ENCODE peak calls at places on chromosome 18, in seven cellular contexts. One of them, this sample, is unnamed.

GRCh38 chr18:77061946-77062517 is 70.6 kb downstream of the MBP start:
- DNase-seq in spleen: peak; percentile 86
- DNase-seq in CD8-positive, alpha-beta T cell: peak; percentile 44
- DNase-seq in transverse colon: no peak
- DNase-seq in OCI-LY7: peak; percentile 54
- DNase-seq in small intestine: no peak
- DNase-seq in psoas muscle: no peak
- DNase-seq in this sample: no peak

GRCh38 chr18:44589709-44590108 is 91.0 kb upstream of the SETBP1 start:
- DNase-seq in transverse colon: no peak
- DNase-seq in CD8-positive, alpha-beta T cell: no peak
- DNase-seq in spleen: no peak
- DNase-seq in small intestine: no peak
- DNase-seq in psoas muscle: no peak
- DNase-seq in OCI-LY7: no peak
- DNase-seq in this sample: no peak

GRCh38 chr18:9918016-9918680 is 4.3 kb downstream of the VAPA start:
- DNase-seq in CD8-positive, alpha-beta T cell: no peak
- DNase-seq in transverse colon: no peak
- DNase-seq in spleen: no peak
- DNase-seq in OCI-LY7: no peak
- DNase-seq in psoas muscle: no peak
- DNase-seq in small intestine: peak; percentile 40
- DNase-seq in this sample: no peak

GRCh38 chr18:35060092-35060491 is 18.9 kb downstream of the MAPRE2 start:
- DNase-seq in OCI-LY7: no peak
- DNase-seq in small intestine: no peak
- DNase-seq in CD8-positive, alpha-beta T cell: no peak
- DNase-seq in transverse colon: no peak
- DNase-seq in spleen: no peak
- DNase-seq in psoas muscle: no peak
- DNase-seq in this sample: no peak

GRCh38 chr18:21996261-21996892 is 173.0 kb upstream of the GATA6 start:
- DNase-seq in psoas muscle: peak; percentile 27
- DNase-seq in CD8-positive, alpha-beta T cell: no peak
- DNase-seq in small intestine: peak; percentile 95
- DNase-seq in OCI-LY7: no peak
- DNase-seq in spleen: no peak
- DNase-seq in transverse colon: peak; percentile 51
- DNase-seq in this sample: peak; percentile 44

GRCh38 chr18:3236470-3236869 is 11.1 kb upstream of the MYL12A start:
- DNase-seq in CD8-positive, alpha-beta T cell: no peak
- DNase-seq in OCI-LY7: no peak
- DNase-seq in small intestine: peak; percentile 50
- DNase-seq in psoas muscle: no peak
- DNase-seq in spleen: no peak
- DNase-seq in transverse colon: no peak
- DNase-seq in this sample: no peak

GRCh38 chr18:45155526-45155925 is 459.8 kb upstream of the SLC14A2 start:
- DNase-seq in psoas muscle: no peak
- DNase-seq in CD8-positive, alpha-beta T cell: no peak
- DNase-seq in transverse colon: no peak
- DNase-seq in small intestine: no peak
- DNase-seq in spleen: no peak
- DNase-seq in OCI-LY7: no peak
- DNase-seq in this sample: no peak

GRCh38 chr18:40672590-40672989 is 1282.4 kb upstream of the PIK3C3 start:
- DNase-seq in OCI-LY7: no peak
- DNase-seq in CD8-positive, alpha-beta T cell: no peak
- DNase-seq in transverse colon: no peak
- DNase-seq in psoas muscle: no peak
- DNase-seq in small intestine: no peak
- DNase-seq in spleen: no peak
- DNase-seq in this sample: no peak

GRCh38 chr18:9449580-9449979 is 25.7 kb upstream of the RALBP1 start:
- DNase-seq in OCI-LY7: no peak
- DNase-seq in CD8-positive, alpha-beta T cell: no peak
- DNase-seq in psoas muscle: no peak
- DNase-seq in transverse colon: no peak
- DNase-seq in small intestine: no peak
- DNase-seq in spleen: no peak
- DNase-seq in this sample: no peak

GRCh38 chr18:54555996-54556395 is 35.0 kb upstream of the DYNAP start:
- DNase-seq in small intestine: no peak
- DNase-seq in CD8-positive, alpha-beta T cell: no peak
- DNase-seq in transverse colon: no peak
- DNase-seq in psoas muscle: no peak
- DNase-seq in OCI-LY7: no peak
- DNase-seq in spleen: no peak
- DNase-seq in this sample: no peak

GRCh38 chr18:56637897-56638231 is 528 bp downstream of the TXNL1 start:
- DNase-seq in transverse colon: peak; percentile 31
- DNase-seq in CD8-positive, alpha-beta T cell: peak; percentile 28
- DNase-seq in small intestine: no peak
- DNase-seq in OCI-LY7: peak; percentile 8
- DNase-seq in spleen: no peak
- DNase-seq in psoas muscle: no peak
- DNase-seq in this sample: no peak

GRCh38 chr18:79645291-79645983 is 34.2 kb upstream of the CTDP1 start:
- DNase-seq in transverse colon: no peak
- DNase-seq in small intestine: no peak
- DNase-seq in spleen: no peak
- DNase-seq in CD8-positive, alpha-beta T cell: no peak
- DNase-seq in psoas muscle: no peak
- DNase-seq in OCI-LY7: no peak
- DNase-seq in this sample: no peak

GRCh38 chr18:42182728-42183700 is 228.0 kb downstream of the PIK3C3 start:
- DNase-seq in transverse colon: no peak
- DNase-seq in small intestine: no peak
- DNase-seq in spleen: no peak
- DNase-seq in psoas muscle: no peak
- DNase-seq in CD8-positive, alpha-beta T cell: no peak
- DNase-seq in OCI-LY7: no peak
- DNase-seq in this sample: no peak

GRCh38 chr18:7000484-7001096 is 117.0 kb downstream of the LAMA1 start:
- DNase-seq in small intestine: peak; percentile 63
- DNase-seq in spleen: no peak
- DNase-seq in transverse colon: no peak
- DNase-seq in OCI-LY7: peak; percentile 3
- DNase-seq in psoas muscle: no peak
- DNase-seq in CD8-positive, alpha-beta T cell: no peak
- DNase-seq in this sample: peak; percentile 46

GRCh38 chr18:41324020-41324791 is 630.8 kb upstream of the PIK3C3 start:
- DNase-seq in psoas muscle: no peak
- DNase-seq in OCI-LY7: no peak
- DNase-seq in spleen: no peak
- DNase-seq in transverse colon: no peak
- DNase-seq in CD8-positive, alpha-beta T cell: no peak
- DNase-seq in small intestine: no peak
- DNase-seq in this sample: no peak

GRCh38 chr18:9637036-9637767 is 22.8 kb upstream of the PPP4R1 start:
- DNase-seq in CD8-positive, alpha-beta T cell: no peak
- DNase-seq in transverse colon: no peak
- DNase-seq in small intestine: no peak
- DNase-seq in psoas muscle: no peak
- DNase-seq in OCI-LY7: no peak
- DNase-seq in spleen: no peak
- DNase-seq in this sample: no peak

GRCh38 chr18:2822213-2822612 is 24.6 kb upstream of the EMILIN2 start:
- DNase-seq in spleen: no peak
- DNase-seq in small intestine: no peak
- DNase-seq in OCI-LY7: no peak
- DNase-seq in psoas muscle: no peak
- DNase-seq in CD8-positive, alpha-beta T cell: no peak
- DNase-seq in transverse colon: no peak
- DNase-seq in this sample: no peak

GRCh38 chr18:26233208-26233607 is 7.0 kb downstream of the TAF4B start:
- DNase-seq in spleen: no peak
- DNase-seq in small intestine: no peak
- DNase-seq in CD8-positive, alpha-beta T cell: no peak
- DNase-seq in OCI-LY7: no peak
- DNase-seq in psoas muscle: no peak
- DNase-seq in transverse colon: no peak
- DNase-seq in this sample: no peak

GRCh38 chr18:10370716-10371115 is 83.7 kb upstream of the APCDD1 start:
- DNase-seq in CD8-positive, alpha-beta T cell: no peak
- DNase-seq in OCI-LY7: no peak
- DNase-seq in psoas muscle: no peak
- DNase-seq in spleen: no peak
- DNase-seq in small intestine: no peak
- DNase-seq in transverse colon: no peak
- DNase-seq in this sample: no peak

GRCh38 chr18:72830109-72830508 is 37.7 kb downstream of the NETO1 start:
- DNase-seq in psoas muscle: no peak
- DNase-seq in spleen: no peak
- DNase-seq in small intestine: no peak
- DNase-seq in OCI-LY7: no peak
- DNase-seq in CD8-positive, alpha-beta T cell: no peak
- DNase-seq in transverse colon: no peak
- DNase-seq in this sample: no peak

GRCh38 chr18:4106407-4107033 is 348.6 kb downstream of the DLGAP1 start:
- DNase-seq in CD8-positive, alpha-beta T cell: peak; percentile 28
- DNase-seq in spleen: no peak
- DNase-seq in psoas muscle: peak; percentile 57
- DNase-seq in small intestine: peak; percentile 49
- DNase-seq in transverse colon: peak; percentile 58
- DNase-seq in OCI-LY7: peak; percentile 70
- DNase-seq in this sample: peak; percentile 44

GRCh38 chr18:58222439-58223125 is 178.6 kb downstream of the NEDD4L start:
- DNase-seq in small intestine: peak; percentile 61
- DNase-seq in transverse colon: no peak
- DNase-seq in OCI-LY7: no peak
- DNase-seq in spleen: no peak
- DNase-seq in psoas muscle: no peak
- DNase-seq in CD8-positive, alpha-beta T cell: no peak
- DNase-seq in this sample: no peak
- H3K4me1 ChIP-seq in small intestine: peaks cover 13% of the 10 kb centered on the region
- H3K4me1 ChIP-seq in transverse colon: peaks cover 42% of the 10 kb centered on the region
- H3K4me1 ChIP-seq in OCI-LY7: no peaks in the 10 kb centered on the region
- H3K4me1 ChIP-seq in spleen: peaks cover 21% of the 10 kb centered on the region
- H3K4me1 ChIP-seq in psoas muscle: peaks cover 16% of the 10 kb centered on the region
- H3K4me1 ChIP-seq in CD8-positive, alpha-beta T cell: no peaks in the 10 kb centered on the region
- H3K4me1 ChIP-seq in this sample: peaks cover 25% of the 10 kb centered on the region

GRCh38 chr18:48919547-48919946 is 31.2 kb downstream of the SMAD7 start:
- DNase-seq in OCI-LY7: no peak
- DNase-seq in small intestine: no peak
- DNase-seq in spleen: no peak
- DNase-seq in CD8-positive, alpha-beta T cell: no peak
- DNase-seq in transverse colon: no peak
- DNase-seq in psoas muscle: no peak
- DNase-seq in this sample: no peak
- H3K4me1 ChIP-seq in OCI-LY7: peaks cover 70% of the 10 kb centered on the region
- H3K4me1 ChIP-seq in small intestine: peaks cover 18% of the 10 kb centered on the region
- H3K4me1 ChIP-seq in spleen: peaks cover 84% of the 10 kb centered on the region
- H3K4me1 ChIP-seq in CD8-positive, alpha-beta T cell: peaks cover 27% of the 10 kb centered on the region
- H3K4me1 ChIP-seq in transverse colon: peaks cover 40% of the 10 kb centered on the region
- H3K4me1 ChIP-seq in psoas muscle: peaks cover 23% of the 10 kb centered on the region
- H3K4me1 ChIP-seq in this sample: peaks cover 25% of the 10 kb centered on the region

GRCh38 chr18:62332964-62333695 is 8.0 kb downstream of the TNFRSF11A start:
- DNase-seq in OCI-LY7: no peak
- DNase-seq in CD8-positive, alpha-beta T cell: no peak
- DNase-seq in small intestine: no peak
- DNase-seq in transverse colon: no peak
- DNase-seq in psoas muscle: no peak
- DNase-seq in spleen: no peak
- DNase-seq in this sample: no peak
- H3K4me1 ChIP-seq in OCI-LY7: no peaks in the 10 kb centered on the region
- H3K4me1 ChIP-seq in CD8-positive, alpha-beta T cell: peaks cover 11% of the 10 kb centered on the region
- H3K4me1 ChIP-seq in small intestine: peaks cover 15% of the 10 kb centered on the region
- H3K4me1 ChIP-seq in transverse colon: peaks cover 60% of the 10 kb centered on the region
- H3K4me1 ChIP-seq in psoas muscle: no peaks in the 10 kb centered on the region
- H3K4me1 ChIP-seq in spleen: peaks cover 40% of the 10 kb centered on the region
- H3K4me1 ChIP-seq in this sample: peaks cover 30% of the 10 kb centered on the region

DNA sequence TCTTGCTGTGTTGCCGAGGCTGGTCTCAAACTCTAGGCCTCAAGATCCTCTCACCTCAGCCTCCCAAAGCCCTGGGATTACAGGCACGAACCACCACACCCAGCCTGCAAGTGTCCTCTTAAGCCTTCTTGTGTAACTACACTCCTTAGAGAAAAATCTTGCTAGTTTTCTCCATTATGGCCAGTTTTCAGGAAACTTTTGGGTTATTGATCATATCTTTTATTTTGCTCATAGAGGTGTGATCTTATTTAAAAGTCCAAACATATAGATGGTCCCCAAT is 2.4 kb downstream of the SOCS6 start:
- DNase-seq in psoas muscle: no peak
- DNase-seq in CD8-positive, alpha-beta T cell: no peak
- DNase-seq in OCI-LY7: no peak
- DNase-seq in spleen: no peak
- DNase-seq in small intestine: peak; percentile 21
- DNase-seq in transverse colon: no peak
- DNase-seq in this sample: peak; percentile 33
- H3K4me1 ChIP-seq in psoas muscle: peaks cover 59% of the 10 kb centered on the region
- H3K4me1 ChIP-seq in CD8-positive, alpha-beta T cell: no peaks in the 10 kb centered on the region
- H3K4me1 ChIP-seq in OCI-LY7: no peaks in the 10 kb centered on the region
- H3K4me1 ChIP-seq in spleen: peaks cover 59% of the 10 kb centered on the region
- H3K4me1 ChIP-seq in small intestine: peaks cover 11% of the 10 kb centered on the region
- H3K4me1 ChIP-seq in transverse colon: peaks cover 66% of the 10 kb centered on the region
- H3K4me1 ChIP-seq in this sample: peaks cover 31% of the 10 kb centered on the region

GRCh38 chr18:23460285-23461273 is 7.5 kb downstream of the RIOK3 start:
- DNase-seq in spleen: no peak
- DNase-seq in CD8-positive, alpha-beta T cell: no peak
- DNase-seq in OCI-LY7: no peak
- DNase-seq in psoas muscle: no peak
- DNase-seq in small intestine: peak; percentile 92
- DNase-seq in transverse colon: peak; percentile 36
- DNase-seq in this sample: no peak
- H3K4me1 ChIP-seq in spleen: peaks cover 73% of the 10 kb centered on the region
- H3K4me1 ChIP-seq in CD8-positive, alpha-beta T cell: peaks cover 51% of the 10 kb centered on the region
- H3K4me1 ChIP-seq in OCI-LY7: no peaks in the 10 kb centered on the region
- H3K4me1 ChIP-seq in psoas muscle: peaks cover 50% of the 10 kb centered on the region
- H3K4me1 ChIP-seq in small intestine: peaks cover 20% of the 10 kb centered on the region
- H3K4me1 ChIP-seq in transverse colon: peaks cover 62% of the 10 kb centered on the region
- H3K4me1 ChIP-seq in this sample: peaks cover 41% of the 10 kb centered on the region